ENCODE peak calls at places on chromosomes 11 and 22, in eight cellular contexts. U is stimulated activated CD8-positive, alpha-beta memory T cell treated with anti-CD3 and anti-CD28 coated beads, Interleukin-12 subunit alpha, Interleukin-12 subunit beta, amount 100 ng/mL, for 4 hours; J is AG04450; I is T-helper 1 cell; P is nucleus accumbens; S is stimulated activated CD4-positive, alpha-beta T cell treated with anti-CD3 and anti-CD28 coated beads, Interleukin-4, amount 100 ng/mL, for 1 hour; L is body of pancreas; Y is NCI-H1105 treated with DMSO at 0.1 percent for 48 hours. A is an unnamed sample.

GRCh38 chr11:86106916-86107315 is 38.0 kb upstream of the PICALM start:
- DNase-seq in P (no peak), L (no peak), J (no peak), S (no peak), U (no peak), Y (no peak), I (no peak), A (no peak)

GRCh38 chr11:9313648-9314290 is 624 bp downstream of the TMEM41B start:
- DNase-seq in U (no peak), L (peak), P (peak), J (no peak), I (no peak), Y (peak), S (peak), A (peak)

GRCh38 chr11:128859563-128860441 is 7.3 kb downstream of the KCNJ1 start:
- DNase-seq in S (peak), I (peak), U (peak), J (no peak), L (peak), Y (no peak), P (peak), A (no peak)

GRCh38 chr22:50571264-50572175 is 6.7 kb downstream of the CPT1B start:
- DNase-seq in U (no peak), S (no peak), P (no peak), Y (no peak), I (no peak), J (no peak), L (no peak), A (no peak)

GRCh38 chr22:30217698-30218565 is 28.6 kb downstream of the LIF start:
- DNase-seq in J (no peak), P (peak), U (no peak), L (no peak), I (no peak), S (no peak), Y (no peak), A (peak)

GRCh38 chr22:37242395-37242918 is 1.6 kb downstream of the RAC2 start:
- DNase-seq in S (peak), I (peak), L (peak), U (peak), Y (no peak), P (peak), J (no peak), A (no peak)

GRCh38 chr11:22478169-22478568 is 140.0 kb downstream of the SLC17A6 start:
- DNase-seq in S (no peak), J (no peak), I (no peak), P (no peak), Y (no peak), L (no peak), U (no peak), A (no peak)

GRCh38 chr22:45450931-45451651 is 37.6 kb downstream of the RIBC2 start:
- DNase-seq in I (no peak), Y (no peak), L (no peak), S (no peak), P (no peak), U (no peak), J (peak), A (no peak)

GRCh38 chr22:32558681-32559355 is 84.2 kb downstream of the FBXO7 start:
- DNase-seq in I (no peak), L (peak), U (no peak), S (no peak), J (peak), Y (no peak), P (no peak), A (no peak)

GRCh38 chr22:33844273-33844672 is 76.0 kb downstream of the LARGE1 start:
- DNase-seq in P (no peak), L (no peak), J (no peak), I (no peak), Y (no peak), U (no peak), S (no peak), A (no peak)

GRCh38 chr11:76695767-76696166 is 25.2 kb upstream of the LRRC32 start:
- DNase-seq in Y (no peak), U (no peak), J (no peak), I (no peak), L (no peak), S (no peak), P (no peak), A (no peak)

GRCh38 chr11:122140535-122140934 is 24.5 kb upstream of the BLID start:
- DNase-seq in U (no peak), P (no peak), Y (no peak), L (no peak), J (peak), S (no peak), I (no peak), A (no peak)

GRCh38 chr22:37195921-37196320 is 7.9 kb upstream of the C1QTNF6 start:
- DNase-seq in Y (no peak), L (no peak), J (no peak), P (no peak), I (no peak), S (no peak), U (no peak), A (no peak)

GRCh38 chr22:46758867-46759290 is 3.6 kb upstream of the TBC1D22A start:
- DNase-seq in U (no peak), I (no peak), S (peak), J (peak), Y (no peak), P (peak), L (peak), A (no peak)

GRCh38 chr11:23021287-23021863 is 161.1 kb upstream of the CCDC179 start:
- DNase-seq in J (peak), L (peak), P (peak), S (no peak), I (no peak), U (no peak), Y (peak), A (no peak)

GRCh38 chr11:79397252-79397651 is 43.6 kb downstream of the TENM4 start:
- DNase-seq in I (no peak), P (no peak), L (no peak), Y (no peak), J (no peak), S (no peak), U (no peak), A (no peak)

GRCh38 chr22:46710842-46711241 is 27.2 kb downstream of the CERK start:
- DNase-seq in P (no peak), U (no peak), Y (no peak), J (no peak), I (no peak), L (no peak), S (peak), A (no peak)

GRCh38 chr11:4019891-4020290 is 74.7 kb upstream of the RRM1 start:
- DNase-seq in S (no peak), Y (no peak), I (no peak), P (no peak), U (no peak), L (no peak), J (no peak), A (no peak)

GRCh38 chr11:101127699-101128570 is 1.7 kb downstream of the PGR start:
- DNase-seq in S (no peak), P (no peak), U (no peak), J (no peak), L (peak), I (no peak), Y (no peak), A (no peak)

GRCh38 chr11:103683581-103683980 is 352.9 kb upstream of the DDI1 start:
- DNase-seq in I (no peak), Y (no peak), P (no peak), U (no peak), S (no peak), L (no peak), J (no peak), A (no peak)

GRCh38 chr22:31912402-31912733 is 32.0 kb upstream of the YWHAH start:
- DNase-seq in I (no peak), Y (no peak), U (no peak), J (no peak), L (no peak), P (no peak), S (no peak), A (no peak)

GRCh38 chr22:49327411-49327810 is 500.3 kb downstream of the BRD1 start:
- DNase-seq in L (no peak), U (no peak), J (no peak), S (no peak), I (no peak), P (no peak), Y (no peak), A (no peak)

GRCh38 chr11:35484435-35484834 is 41.0 kb downstream of the PAMR1 start:
- DNase-seq in P (no peak), I (no peak), J (no peak), L (no peak), S (no peak), U (no peak), Y (no peak), A (no peak)

GRCh38 chr11:73597340-73597955 is 464 bp downstream of the FAM168A start:
- DNase-seq in S (no peak), Y (no peak), J (no peak), U (no peak), P (no peak), L (no peak), I (no peak), A (peak)

GRCh38 chr22:35915477-35916013 is 113.1 kb downstream of the RBFOX2 start:
- DNase-seq in S (no peak), I (no peak), P (no peak), U (no peak), J (no peak), Y (peak), L (no peak), A (no peak)

GRCh38 chr11:75503531-75504099 is 22.1 kb downstream of the GDPD5 start:
- DNase-seq in Y (no peak), U (no peak), S (no peak), J (no peak), L (no peak), P (no peak), I (no peak), A (no peak)